ENCODE peak calls at places on chromosomes 4 and X, in four cellular contexts. O is AG04449, E is lower leg skin, A is uterus. L is an unnamed sample.

GRCh38 chr4:35105486-35105885 is 1138.8 kb downstream of the ARAP2 start:
- DNase-seq in O (no peak), E (no peak), A (no peak), L (no peak)

GRCh38 chrX:107978707-107979307 is 3.4 kb downstream of the TEX13B start:
- DNase-seq in O (no peak), E (no peak), A (no peak), L (peak; percentile 10)

GRCh38 chr4:174023641-174024040 is 259.8 kb downstream of the FBXO8 start:
- DNase-seq in O (no peak), E (no peak), A (no peak), L (peak; percentile 31)

GRCh38 chrX:138871739-138872138 is 160.2 kb upstream of the FGF13 start:
- DNase-seq in O (no peak), E (no peak), A (no peak), L (no peak)

GRCh38 chr4:88005086-88005485 is 2.3 kb upstream of the PKD2 start:
- DNase-seq in O (peak; percentile 82), E (no peak), A (peak; percentile 45), L (no peak)

GRCh38 chrX:17395154-17395553 is 20.2 kb downstream of the NHS start:
- DNase-seq in O (no peak), E (no peak), A (no peak), L (no peak)

GRCh38 chrX:153673398-153674218 is at the start of gene PNCK:
- DNase-seq in O (no peak), E (peak; percentile 54), A (no peak), L (no peak)

GRCh38 chr4:88062843-88063242 is 55.4 kb downstream of the PKD2 start:
- DNase-seq in O (no peak), E (no peak), A (no peak), L (no peak)

GRCh38 chr4:8353912-8354453 is 84.4 kb downstream of the HTRA3 start:
- DNase-seq in O (peak; percentile 9), E (peak; percentile 79), A (peak; percentile 35), L (no peak)

GRCh38 chrX:154444001-154444754 is at the start of gene FAM50A:
- DNase-seq in O (no peak), E (peak; percentile 96), A (peak; percentile 79), L (no peak)

GRCh38 chrX:13763489-13763888 is 28.9 kb downstream of the OFD1 start:
- DNase-seq in O (no peak), E (no peak), A (no peak), L (no peak)

GRCh38 chr4:156931267-156931666 is 40.3 kb downstream of the PDGFC start:
- DNase-seq in O (no peak), E (no peak), A (no peak), L (no peak)

GRCh38 chrX:78801522-78801921 is 54.0 kb downstream of the LPAR4 start:
- DNase-seq in O (no peak), E (no peak), A (no peak), L (no peak)

GRCh38 chr4:10106421-10107039 is 10.1 kb downstream of the WDR1 start:
- DNase-seq in O (peak; percentile 93), E (peak; percentile 93), A (peak; percentile 83), L (peak; percentile 92)

GRCh38 chr4:10104991-10105276 is 11.7 kb downstream of the WDR1 start:
- DNase-seq in O (no peak), E (no peak), A (no peak), L (no peak)

GRCh38 chr4:10107111-10108091 is 9.2 kb downstream of the WDR1 start:
- DNase-seq in O (no peak), E (no peak), A (no peak), L (no peak)

GRCh38 chr4:10105421-10105820 is 11.2 kb downstream of the WDR1 start:
- DNase-seq in O (no peak), E (no peak), A (no peak), L (no peak)

DNA sequence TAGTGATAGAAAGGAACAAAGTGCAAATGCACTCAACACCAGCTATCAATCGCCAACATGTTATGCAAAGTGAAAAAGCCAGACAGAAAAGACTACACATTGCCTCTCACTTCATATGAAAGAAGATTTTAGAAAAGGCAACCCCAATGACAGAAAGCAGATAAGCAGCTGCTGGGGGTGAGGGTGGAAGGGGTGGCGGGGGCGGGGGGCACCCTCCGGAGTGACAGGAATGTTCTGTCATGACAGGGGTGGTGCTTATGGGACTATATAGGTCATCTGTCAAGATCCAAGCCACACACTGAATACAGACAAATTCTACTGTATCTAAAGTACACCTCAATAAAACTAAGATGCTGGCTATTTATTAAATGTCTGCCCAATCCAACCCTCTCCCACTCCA is 10.7 kb downstream of the WDR1 start:
- DNase-seq in O (no peak), E (no peak), A (no peak), L (no peak)
- H3K4me3 ChIP-seq in O (peak overlapping the region; percentile 46), E (no peak overlapping the region), A (peak overlapping the region; percentile 12), L (no peak overlapping the region)

DNA sequence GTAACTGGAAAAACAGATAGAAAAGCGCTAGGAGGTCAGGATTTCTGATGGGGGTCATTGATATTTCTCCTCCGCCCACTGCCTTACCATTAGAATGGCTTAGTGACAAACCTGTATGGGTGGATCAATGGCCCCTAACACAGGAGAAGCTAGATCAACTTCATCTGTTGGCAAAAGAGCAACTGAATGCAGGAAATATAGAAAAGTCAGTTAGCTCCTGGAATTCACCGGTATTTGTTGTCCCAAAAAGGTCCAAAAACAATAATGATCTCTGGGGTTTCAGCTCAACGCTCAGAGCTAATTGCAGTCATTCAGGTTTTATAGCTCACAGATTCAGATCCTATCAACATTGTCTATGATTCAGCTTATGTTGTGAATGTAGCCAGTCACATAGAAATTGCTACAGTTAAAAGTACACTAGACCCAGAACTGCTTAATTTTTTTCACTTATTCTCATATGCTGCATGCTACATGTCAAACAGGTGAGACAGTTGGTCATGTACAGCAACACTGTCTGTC is 124.0 kb upstream of the ZCCHC13 start:
- DNase-seq in O (no peak), E (no peak), A (no peak), L (no peak)
- TF ChIP-seq CTCF in O (no peak), E (no peak), A (no peak), L (no peak)

GRCh38 chrX:141180851-141181250 is 3.9 kb upstream of the LDOC1 start:
- DNase-seq in O (no peak), E (no peak), A (no peak), L (no peak)

GRCh38 chrX:141176586-141177451 is at the start of gene LDOC1:
- DNase-seq in O (no peak), E (peak; percentile 94), A (peak; percentile 84), L (peak; percentile 24)

GRCh38 chrX:141175786-141176185 is 1.1 kb downstream of the LDOC1 start:
- DNase-seq in O (no peak), E (no peak), A (no peak), L (no peak)
- H3K4me3 ChIP-seq in O (peak overlapping the region; percentile 77), E (no peak overlapping the region), A (peak overlapping the region; percentile 26), L (peak overlapping the region; percentile 54)

DNA sequence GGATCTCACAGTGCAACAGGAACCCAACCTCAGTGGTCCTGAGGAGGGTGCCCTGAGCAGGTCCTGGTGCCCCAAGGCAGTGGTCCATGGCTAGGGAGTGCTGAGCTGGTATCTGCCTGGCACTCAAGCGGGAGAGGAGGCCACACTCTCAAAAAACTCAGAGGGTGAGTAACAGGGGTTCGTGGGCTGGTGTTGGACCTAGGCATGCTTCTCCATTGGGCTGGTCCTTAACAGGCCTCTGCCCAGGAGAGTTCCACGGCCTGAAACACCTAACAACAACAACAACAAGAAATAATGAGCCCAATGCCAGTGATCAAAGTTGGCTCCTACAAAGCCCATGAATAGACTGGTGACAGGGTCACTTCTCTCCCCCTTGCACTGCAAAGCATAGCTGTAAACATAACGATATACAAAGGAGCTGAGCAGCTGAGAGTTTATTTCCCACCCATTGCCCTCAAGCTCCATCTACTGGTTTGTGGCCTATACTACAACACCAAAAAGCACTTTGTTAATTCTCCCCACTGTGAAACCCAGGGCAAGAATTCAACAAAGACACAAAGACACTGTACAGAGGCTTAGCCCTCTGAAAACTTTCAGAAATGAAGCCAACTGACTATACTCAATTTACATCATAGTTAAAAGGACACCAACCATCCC is 736.2 kb upstream of the ADGRL3 start:
- DNase-seq in O (no peak), E (no peak), A (no peak), L (no peak)
- TF ChIP-seq CTCF in O (peak; percentile 33), E (no peak), A (no peak), L (peak; percentile 42)

DNA sequence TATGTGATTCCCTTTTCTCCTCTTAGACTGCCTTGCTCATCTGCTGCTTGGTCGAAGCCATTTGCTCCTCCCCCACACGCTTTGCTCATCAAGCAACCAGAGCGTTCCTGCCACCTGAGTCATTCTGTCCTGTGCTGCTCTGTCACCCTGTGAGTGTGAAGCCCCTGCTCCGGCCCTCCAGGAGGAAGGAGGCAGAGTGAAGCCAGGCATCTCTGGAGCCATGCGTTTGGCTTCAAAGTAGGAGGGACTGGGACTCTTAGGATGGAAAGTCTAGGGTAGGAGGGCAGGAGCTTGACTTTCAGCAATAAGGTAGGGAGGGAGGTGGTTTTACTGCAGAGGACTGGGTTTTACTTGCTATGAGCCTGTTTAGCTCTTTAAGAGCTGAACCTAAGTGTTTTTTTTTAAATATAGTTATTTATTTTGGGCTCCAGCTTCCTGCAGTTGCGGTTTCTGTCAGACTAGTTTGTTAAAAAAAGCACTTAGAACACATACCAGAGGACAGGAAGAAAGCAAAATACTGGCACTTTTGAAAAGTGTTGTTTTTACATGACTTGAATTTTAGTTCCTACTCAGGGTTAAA is 63.6 kb downstream of the SPINK2 start:
- DNase-seq in O (peak; percentile 53), E (no peak), A (peak; percentile 40), L (peak; percentile 82)
- H3K4me3 ChIP-seq in O (peak overlapping the region; percentile 36), E (no peak overlapping the region), A (no peak overlapping the region), L (peak overlapping the region; percentile 1)

DNA sequence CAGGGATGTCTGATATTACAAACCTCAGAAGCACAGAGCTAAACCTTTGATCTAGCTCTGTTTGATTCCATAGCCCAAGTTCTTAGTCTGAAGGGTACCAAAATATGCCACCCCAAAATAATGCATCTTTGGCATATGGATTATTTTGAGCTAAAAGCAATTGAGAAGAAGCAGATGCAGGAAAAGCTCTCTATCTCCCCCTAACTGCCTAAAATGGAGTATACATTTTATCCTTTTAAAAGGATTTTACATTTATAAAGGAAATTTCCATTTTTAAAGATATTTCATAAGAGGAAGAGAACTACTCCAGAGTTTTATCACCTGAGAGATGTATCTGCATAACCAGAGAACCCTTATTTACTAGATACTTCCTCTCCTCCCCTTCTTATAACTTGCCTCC is 158.7 kb downstream of the ZNF674 start:
- DNase-seq in O (no peak), E (no peak), A (no peak), L (no peak)
- TF ChIP-seq CTCF in O (no peak), E (no peak), A (peak; percentile 7), L (peak; percentile 19)